ENCODE peak calls at places on chromosomes 4 and X, in five cellular contexts. Q, M, T, R and B are unnamed samples.

GRCh38 chr4:109067509-109068205 is 234.8 kb downstream of the COL25A1 start:
- DNase-seq in R (no peak), Q (no peak), M (no peak), T (no peak), B (peak)

GRCh38 chrX:71111851-71112468 is 583 bp upstream of the IL2RG start:
- DNase-seq in R (no peak), T (no peak), Q (no peak), M (no peak), B (no peak)

GRCh38 chr4:153067376-153067775 is 131.3 kb downstream of the FHDC1 start:
- DNase-seq in Q (no peak), M (no peak), R (peak), T (no peak), B (peak)

GRCh38 chr4:177596035-177596434 is 153.8 kb upstream of the AGA start:
- DNase-seq in Q (no peak), R (peak), T (peak), M (peak), B (peak)

GRCh38 chr4:70178075-70178660 is 17.4 kb upstream of the ODAM start:
- DNase-seq in Q (no peak), M (no peak), T (no peak), R (no peak), B (no peak)

GRCh38 chr4:87026795-87027495 is 92.1 kb downstream of the AFF1 start:
- DNase-seq in R (no peak), Q (no peak), M (no peak), T (no peak), B (no peak)

GRCh38 chrX:41761169-41761568 is 37.2 kb downstream of the GPR82 start:
- DNase-seq in T (no peak), M (no peak), Q (no peak), R (no peak), B (no peak)

GRCh38 chr4:120454788-120455187 is 388.1 kb upstream of the MAD2L1 start:
- DNase-seq in T (no peak), M (no peak), Q (no peak), R (no peak), B (no peak)

GRCh38 chr4:98377626-98378025 is 116.4 kb downstream of the RAP1GDS1 start:
- DNase-seq in T (peak), Q (no peak), R (peak), M (no peak), B (no peak)

GRCh38 chrX:17939724-17940123 is 78.6 kb upstream of the RAI2 start:
- DNase-seq in T (no peak), R (no peak), Q (no peak), M (no peak), B (no peak)

GRCh38 chr4:4254666-4255065 is 6.6 kb upstream of the TMEM128 start:
- DNase-seq in M (no peak), R (no peak), Q (no peak), T (no peak), B (no peak)